ENCODE peak calls at places on chromosome 4, in five cellular contexts. L is activated T-helper 1 cell treated with anti-CD3 and anti-CD28 coated beads, Interleukin-2, amount 50 U/mL, for 16 hours; Q is AG04450; R is NCI-H774; I is KBM-7. Z is an unnamed sample.

GRCh38 chr4:10984815-10985214 is 300.2 kb upstream of the CLNK start:
- DNase-seq in L (no peak), Q (no peak), I (no peak), R (no peak), Z (no peak)

GRCh38 chr4:141684785-141685184 is 48.4 kb downstream of the IL15 start:
- DNase-seq in R (no peak), I (no peak), L (no peak), Q (no peak), Z (no peak)

GRCh38 chr4:162836773-162837172 is 329.9 kb downstream of the NAF1 start:
- DNase-seq in I (no peak), L (no peak), Q (no peak), R (no peak), Z (no peak)

GRCh38 chr4:128757712-128758111 is 51.8 kb upstream of the JADE1 start:
- DNase-seq in L (no peak), R (peak), I (no peak), Q (no peak), Z (no peak)

GRCh38 chr4:5033266-5033945 is 14.1 kb upstream of the CYTL1 start:
- DNase-seq in I (peak), L (no peak), R (no peak), Q (no peak), Z (no peak)

GRCh38 chr4:121698119-121698732 is 1.4 kb upstream of the ANXA5 start:
- DNase-seq in L (no peak), Q (no peak), R (no peak), I (no peak), Z (peak)

GRCh38 chr4:118206627-118207026 is 146.2 kb downstream of the PRSS12 start:
- DNase-seq in Q (peak), R (no peak), I (no peak), L (no peak), Z (no peak)

GRCh38 chr4:122234686-122235085 is 82.6 kb downstream of the BLTP1 start:
- DNase-seq in Q (no peak), I (no peak), L (no peak), R (no peak), Z (no peak)

GRCh38 chr4:8016527-8016926 is 76.9 kb upstream of the AFAP1 start:
- DNase-seq in Q (no peak), I (no peak), R (no peak), L (no peak), Z (no peak)

GRCh38 chr4:38243385-38244053 is 283.3 kb downstream of the PTTG2 start:
- DNase-seq in I (no peak), R (no peak), Q (no peak), L (no peak), Z (no peak)

GRCh38 chr4:140071806-140072205 is 82.2 kb downstream of the MAML3 start:
- DNase-seq in R (no peak), L (peak), I (peak), Q (no peak), Z (no peak)

GRCh38 chr4:7973545-7973981 is 33.9 kb upstream of the AFAP1 start:
- DNase-seq in Q (no peak), I (no peak), L (no peak), R (no peak), Z (no peak)

GRCh38 chr4:4390521-4391240 is 3.8 kb downstream of the NSG1 start:
- DNase-seq in I (no peak), R (no peak), L (no peak), Q (no peak), Z (no peak)

GRCh38 chr4:182192511-182193181 is 50.6 kb upstream of the TENM3 start:
- DNase-seq in R (no peak), I (no peak), Q (no peak), L (no peak), Z (no peak)

GRCh38 chr4:13733817-13734216 is 106.3 kb upstream of the BOD1L1 start:
- DNase-seq in R (no peak), I (peak), L (no peak), Q (no peak), Z (no peak)

GRCh38 chr4:29459926-29460325 is 1260.2 kb upstream of the PCDH7 start:
- DNase-seq in Q (no peak), L (no peak), R (no peak), I (no peak), Z (no peak)

GRCh38 chr4:22607382-22607781 is 85.4 kb upstream of the GBA3 start:
- DNase-seq in R (peak), I (peak), L (no peak), Q (peak), Z (peak)

GRCh38 chr4:184012937-184013336 is 107.8 kb downstream of the STOX2 start:
- DNase-seq in Q (no peak), I (peak), R (no peak), L (no peak), Z (no peak)

GRCh38 chr4:44629280-44629866 is 22.1 kb downstream of the YIPF7 start:
- DNase-seq in Q (peak), R (peak), I (peak), L (no peak), Z (no peak)

GRCh38 chr4:81405900-81406401 is 65.8 kb downstream of the RASGEF1B start:
- DNase-seq in L (peak), Q (peak), R (peak), I (peak), Z (no peak)

GRCh38 chr4:21896767-21897166 is 51.8 kb downstream of the KCNIP4 start:
- DNase-seq in I (no peak), R (no peak), L (no peak), Q (no peak), Z (no peak)

GRCh38 chr4:83012631-83013419 is 2.2 kb upstream of the LIN54 start:
- DNase-seq in I (peak), L (peak), Q (peak), R (peak), Z (peak)

GRCh38 chr4:38868055-38868965 is 704 bp downstream of the FAM114A1 start:
- DNase-seq in I (no peak), L (no peak), Q (no peak), R (no peak), Z (peak)

GRCh38 chr4:21012851-21013331 is 312.6 kb downstream of the PACRGL start:
- DNase-seq in L (no peak), Q (no peak), I (no peak), R (no peak), Z (no peak)

GRCh38 chr4:149166886-149167285 is 648.8 kb downstream of the IQCM start:
- DNase-seq in L (no peak), Q (no peak), I (no peak), R (no peak), Z (no peak)

GRCh38 chr4:121375262-121375661 is 5.6 kb downstream of the QRFPR start:
- DNase-seq in Q (no peak), R (no peak), I (no peak), L (no peak), Z (no peak)

GRCh38 chr4:140252144-140252741 is 98.3 kb upstream of the MAML3 start:
- DNase-seq in Q (no peak), I (peak), R (no peak), L (no peak), Z (peak)

GRCh38 chr4:97238956-97239698 is 904.1 kb downstream of the STPG2 start:
- DNase-seq in Q (no peak), R (peak), L (no peak), I (no peak), Z (no peak)

GRCh38 chr4:5751918-5752802 is 41.2 kb downstream of the EVC start:
- DNase-seq in Q (no peak), R (no peak), I (no peak), L (no peak), Z (no peak)

GRCh38 chr4:176896211-176896610 is 103.5 kb upstream of the VEGFC start:
- DNase-seq in Q (no peak), I (no peak), L (no peak), R (no peak), Z (no peak)

GRCh38 chr4:185529413-185529812 is 5.9 kb downstream of the PDLIM3 start:
- DNase-seq in Q (no peak), R (no peak), L (no peak), I (no peak), Z (no peak)

GRCh38 chr4:21858971-21859370 is 89.6 kb downstream of the KCNIP4 start:
- DNase-seq in Q (no peak), R (no peak), L (no peak), I (no peak), Z (no peak)

GRCh38 chr4:151540728-151541437 is 131.9 kb downstream of the FHIP1A start:
- DNase-seq in L (no peak), Q (peak), I (no peak), R (no peak), Z (peak)

GRCh38 chr4:1249731-1250526 is 999 bp upstream of the CTBP1 start:
- DNase-seq in R (no peak), I (peak), Q (no peak), L (peak), Z (peak)

GRCh38 chr4:32775049-32775448 is 2054.9 kb downstream of the PCDH7 start:
- DNase-seq in R (no peak), Q (no peak), L (no peak), I (peak), Z (no peak)

GRCh38 chr4:150583287-150584197 is 1.6 kb downstream of the MAB21L2 start:
- DNase-seq in Q (no peak), R (no peak), L (no peak), I (no peak), Z (peak)

GRCh38 chr4:113979157-113979972 is at the start of gene ARSJ:
- DNase-seq in I (no peak), Q (peak), R (peak), L (no peak), Z (peak)

GRCh38 chr4:184355111-184355604 is 119.2 kb downstream of the IRF2 start:
- DNase-seq in R (no peak), I (peak), L (no peak), Q (peak), Z (peak)

GRCh38 chr4:16136321-16136720 is 52.5 kb upstream of the PROM1 start:
- DNase-seq in I (no peak), L (no peak), Q (no peak), R (no peak), Z (no peak)

Z was measured in left colon.